ENCODE peak calls at places on chromosome 2, in six cellular contexts. J, K, S, C, M and F are unnamed samples.

GRCh38 chr2:170218456-170218855 is 40.5 kb downstream of the MYO3B start:
- DNase-seq in J (no peak), K (peak; percentile 29), S (no peak), C (no peak), M (no peak), F (no peak)

GRCh38 chr2:109423556-109424359 is 190.0 kb downstream of the SEPTIN10 start:
- DNase-seq in J (no peak), K (no peak), S (no peak), C (no peak), M (no peak), F (peak; percentile 34)

GRCh38 chr2:212919238-212919637 is 232.2 kb downstream of the IKZF2 start:
- DNase-seq in J (no peak), K (no peak), S (no peak), C (no peak), M (no peak), F (no peak)

GRCh38 chr2:147479363-147479762 is 365.5 kb upstream of the ACVR2A start:
- DNase-seq in J (no peak), K (no peak), S (no peak), C (no peak), M (no peak), F (no peak)

GRCh38 chr2:96859681-96860064 is 1.9 kb upstream of the ANKRD39 start:
- DNase-seq in J (no peak), K (no peak), S (no peak), C (no peak), M (no peak), F (no peak)

GRCh38 chr2:84393829-84394228 is 65.3 kb downstream of the SUCLG1 start:
- DNase-seq in J (no peak), K (no peak), S (no peak), C (no peak), M (no peak), F (no peak)

GRCh38 chr2:42195559-42195958 is 26.4 kb downstream of the EML4 start:
- DNase-seq in J (peak; percentile 41), K (peak; percentile 88), S (no peak), C (no peak), M (no peak), F (no peak)

GRCh38 chr2:219607931-219608330 is 10.3 kb downstream of the STK11IP start:
- DNase-seq in J (no peak), K (no peak), S (no peak), C (no peak), M (no peak), F (no peak)

GRCh38 chr2:31335921-31336570 is 78.5 kb downstream of the XDH start:
- DNase-seq in J (no peak), K (no peak), S (no peak), C (no peak), M (no peak), F (no peak)

GRCh38 chr2:31334311-31335026 is 80.1 kb downstream of the XDH start:
- DNase-seq in J (no peak), K (no peak), S (no peak), C (no peak), M (no peak), F (no peak)

GRCh38 chr2:31337197-31337596 is 77.3 kb downstream of the XDH start:
- DNase-seq in J (no peak), K (no peak), S (no peak), C (no peak), M (no peak), F (no peak)

GRCh38 chr2:31339696-31340095 is 74.8 kb downstream of the XDH start:
- DNase-seq in J (no peak), K (no peak), S (no peak), C (no peak), M (no peak), F (no peak)

DNA sequence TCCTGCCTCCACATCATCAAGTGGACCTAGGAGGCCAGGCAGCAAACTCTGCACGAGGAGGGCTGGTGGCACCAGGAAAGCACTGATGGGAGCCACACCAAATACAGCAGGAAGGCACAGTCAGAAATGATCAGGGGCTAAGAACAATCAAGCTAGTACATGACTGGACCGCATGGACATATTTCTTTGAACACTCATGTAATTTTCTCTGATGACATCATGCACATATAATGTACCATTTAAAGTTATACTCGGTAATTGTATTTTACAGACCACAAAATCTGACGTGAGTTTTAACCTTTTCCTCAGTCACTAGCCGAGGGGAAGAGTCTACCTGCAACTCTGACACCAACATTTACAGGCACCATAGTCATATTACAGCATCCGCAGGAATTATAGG is 76.7 kb downstream of the XDH start:
- DNase-seq in J (no peak), K (no peak), S (no peak), C (no peak), M (no peak), F (no peak)
- TF ChIP-seq ATF3 in J (no peak), K (no peak), S (no peak), C (no peak), M (no peak), F (no peak)

DNA sequence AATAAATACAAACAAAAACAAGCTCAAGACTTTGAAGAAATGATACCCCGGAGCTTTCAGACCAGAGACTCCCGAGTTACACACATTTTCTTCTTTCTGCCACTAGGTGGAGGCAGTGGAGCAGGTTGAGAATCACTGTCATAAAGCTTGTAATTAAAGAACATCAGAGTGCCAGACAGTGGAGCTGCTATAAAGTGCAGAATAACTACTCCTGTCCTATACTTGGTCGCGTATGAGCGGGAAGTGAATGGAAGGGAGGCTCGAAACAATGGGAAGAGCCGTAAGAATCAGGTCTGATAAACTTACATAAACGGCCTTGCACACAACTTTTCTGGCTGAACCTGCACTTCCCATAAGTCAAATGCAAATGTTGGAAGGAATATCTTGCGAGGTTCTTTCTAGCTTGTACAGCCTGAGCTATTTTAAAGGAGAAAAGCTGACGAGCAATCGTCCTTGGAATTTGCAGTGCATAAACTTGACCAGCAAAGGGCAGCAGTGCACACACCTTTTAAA is 189.0 kb downstream of the RPIA start:
- DNase-seq in J (peak; percentile 43), K (peak; percentile 56), S (no peak), C (peak; percentile 65), M (no peak), F (peak; percentile 23)
- TF ChIP-seq ATF3 in J (no peak), K (no peak), S (no peak), C (no peak), M (no peak), F (no peak)

DNA sequence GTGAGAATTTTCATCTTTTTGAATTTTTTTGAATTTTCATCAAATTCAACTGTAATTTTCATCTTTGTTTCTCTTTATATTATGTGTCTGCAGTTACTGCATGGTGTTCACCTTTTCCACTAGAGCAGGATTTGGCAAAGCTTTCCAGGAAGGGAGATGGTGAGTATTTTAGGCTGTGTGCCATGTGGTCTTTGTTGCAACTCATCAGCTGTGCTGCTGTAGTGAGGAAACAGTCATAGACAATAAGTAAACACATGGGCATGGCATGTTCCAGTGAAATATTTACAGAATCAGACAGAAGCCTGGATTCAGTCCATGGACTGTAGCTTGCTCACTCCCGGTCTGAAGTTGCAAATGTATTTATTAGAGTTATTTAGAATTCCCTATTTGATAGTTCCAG is 120.4 kb downstream of the DCDC2C start:
- DNase-seq in J (no peak), K (no peak), S (no peak), C (no peak), M (no peak), F (no peak)
- TF ChIP-seq ATF3 in J (no peak), K (no peak), S (no peak), C (no peak), M (no peak), F (no peak)

DNA sequence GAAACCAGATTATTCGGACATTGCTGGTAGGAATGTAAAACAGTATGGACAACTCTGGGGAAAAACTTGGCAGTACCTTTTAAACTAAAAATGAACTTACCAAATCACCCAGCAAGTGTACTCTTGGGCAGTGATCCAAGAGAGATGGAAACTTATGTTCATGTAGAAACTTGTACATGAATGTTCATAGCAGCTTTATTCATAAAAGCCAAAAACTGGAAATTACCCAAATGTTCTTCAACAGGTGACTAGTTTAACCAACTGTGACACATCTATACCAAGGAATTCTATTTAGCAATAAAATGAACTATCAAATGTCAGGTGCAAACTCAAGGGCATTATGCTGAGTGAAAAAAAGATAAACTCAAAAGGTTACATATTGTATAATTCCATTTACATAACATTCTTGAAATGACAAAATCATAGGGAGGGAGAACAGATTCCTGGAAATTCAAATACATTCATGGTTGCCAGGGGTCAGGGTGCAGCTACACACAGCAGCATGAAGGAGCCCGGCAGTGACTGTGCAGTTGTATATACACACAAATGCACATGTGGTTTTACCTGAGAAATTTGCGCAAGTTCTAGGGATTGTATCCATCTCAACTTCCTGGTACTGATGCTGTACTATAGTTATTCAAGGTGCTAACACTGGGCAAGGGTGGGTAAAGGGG is 3.5 kb upstream of the RNU4ATAC start:
- DNase-seq in J (no peak), K (no peak), S (no peak), C (no peak), M (no peak), F (no peak)
- TF ChIP-seq ATF3 in J (no peak), K (no peak), S (no peak), C (no peak), M (no peak), F (no peak)

DNA sequence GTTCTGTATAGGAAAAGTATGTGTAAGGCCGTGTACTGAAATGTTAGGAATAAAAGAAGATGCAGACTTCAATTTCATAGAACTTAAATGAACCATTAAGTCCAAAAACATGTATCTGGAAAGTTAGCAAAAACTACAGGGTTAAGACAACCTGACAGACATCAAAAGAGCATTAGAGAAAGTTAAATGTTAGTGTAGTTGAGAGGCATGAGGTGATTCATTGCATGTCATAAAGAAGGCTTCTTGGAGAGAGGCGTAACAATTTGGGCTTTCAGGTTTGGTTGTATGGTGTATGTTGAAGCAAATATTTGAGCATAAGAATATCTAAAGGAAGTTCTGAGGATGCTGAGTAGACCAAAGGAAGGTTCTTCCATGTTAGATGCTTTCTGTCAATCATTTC is 6.3 kb downstream of the EPC2 start:
- DNase-seq in J (no peak), K (no peak), S (no peak), C (no peak), M (no peak), F (no peak)
- TF ChIP-seq ATF3 in J (no peak), K (no peak), S (no peak), C (no peak), M (no peak), F (no peak)

GRCh38 chr2:35035883-35036282 is 1319.7 kb upstream of the CRIM1 start:
- DNase-seq in J (no peak), K (no peak), S (no peak), C (no peak), M (no peak), F (no peak)

DNA sequence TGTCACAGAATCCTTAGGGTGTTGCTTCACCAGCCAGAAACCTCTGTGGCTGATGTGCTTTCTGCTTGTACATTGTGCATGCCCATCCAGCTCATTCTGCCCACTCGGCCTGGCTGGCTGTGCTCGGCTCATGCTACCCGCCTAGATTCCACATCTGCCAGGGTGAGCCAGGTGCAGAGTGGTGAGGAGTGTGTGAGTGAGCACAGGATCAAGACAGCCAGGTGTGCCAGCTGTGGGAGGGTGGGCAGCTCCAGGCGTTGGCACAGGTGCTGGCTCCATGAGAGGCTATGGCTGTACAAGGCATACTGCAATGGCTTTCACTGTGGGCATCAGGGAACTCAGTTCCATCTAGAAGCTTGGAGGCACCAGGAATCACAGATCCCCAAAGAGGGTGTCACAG is 1321.8 kb upstream of the CRIM1 start:
- DNase-seq in J (no peak), K (no peak), S (no peak), C (no peak), M (no peak), F (no peak)
- TF ChIP-seq ATF3 in J (no peak), K (no peak), S (no peak), C (no peak), M (no peak), F (no peak)

GRCh38 chr2:24704682-24705081 is 88.5 kb downstream of the PTRHD1 start:
- DNase-seq in J (no peak), K (no peak), S (no peak), C (no peak), M (no peak), F (no peak)
- TF ChIP-seq ATF3 in J (no peak), K (no peak), S (no peak), C (no peak), M (no peak), F (no peak)